ENCODE peak calls at places on chromosomes 3 and 15, in eight cellular contexts. D, V, L, G, P, A, M and Q are unnamed samples.

GRCh38 chr15:78810003-78810376 is 1.3 kb downstream of the ADAMTS7 start:
- DNase-seq in D (no peak), V (no peak), L (no peak), G (no peak), P (no peak), A (no peak), M (no peak), Q (no peak)

GRCh38 chr3:55804170-55805095 is 317.3 kb upstream of the WNT5A start:
- DNase-seq in D (no peak), V (no peak), L (no peak), G (peak), P (no peak), A (no peak), M (no peak), Q (no peak)

GRCh38 chr3:157240413-157240812 is 80.5 kb upstream of the CCNL1 start:
- DNase-seq in D (no peak), V (peak), L (no peak), G (no peak), P (no peak), A (no peak), M (no peak), Q (no peak)

GRCh38 chr3:107235193-107235922 is 141.9 kb upstream of the CCDC54 start:
- DNase-seq in D (peak), V (peak), L (no peak), G (no peak), P (peak), A (no peak), M (no peak), Q (no peak)

GRCh38 chr15:69478259-69478687 is 25.7 kb downstream of the RPLP1 start:
- DNase-seq in D (peak), V (peak), L (no peak), G (peak), P (peak), A (peak), M (peak), Q (peak)

GRCh38 chr3:150497956-150498355 is 48.3 kb downstream of the SERP1 start:
- DNase-seq in D (no peak), V (peak), L (no peak), G (peak), P (no peak), A (no peak), M (no peak), Q (no peak)

GRCh38 chr3:128681277-128681829 is 30.7 kb upstream of the RPN1 start:
- DNase-seq in D (peak), V (peak), L (no peak), G (peak), P (peak), A (no peak), M (no peak), Q (no peak)

GRCh38 chr3:128787256-128788253 is 61.6 kb downstream of the RAB7A start:
- DNase-seq in D (no peak), V (peak), L (no peak), G (peak), P (no peak), A (peak), M (no peak), Q (peak)

GRCh38 chr3:47949979-47950378 is 66.2 kb downstream of the MAP4 start:
- DNase-seq in D (no peak), V (no peak), L (no peak), G (no peak), P (no peak), A (no peak), M (no peak), Q (no peak)

GRCh38 chr3:195896361-195897080 is 11.8 kb downstream of the TNK2 start:
- DNase-seq in D (peak), V (peak), L (peak), G (peak), P (peak), A (no peak), M (no peak), Q (no peak)

GRCh38 chr3:111744611-111745010 is 114.5 kb upstream of the PHLDB2 start:
- DNase-seq in D (no peak), V (no peak), L (no peak), G (no peak), P (no peak), A (no peak), M (no peak), Q (no peak)

GRCh38 chr15:25691544-25692430 is 171.3 kb downstream of the ATP10A start:
- DNase-seq in D (no peak), V (peak), L (no peak), G (no peak), P (no peak), A (no peak), M (no peak), Q (peak)

GRCh38 chr15:73996939-73997338 is 2.4 kb downstream of the PML start:
- DNase-seq in D (no peak), V (peak), L (no peak), G (no peak), P (peak), A (peak), M (no peak), Q (peak)

GRCh38 chr15:77409259-77410156 is 10.4 kb downstream of the PEAK1 start:
- DNase-seq in D (no peak), V (peak), L (no peak), G (no peak), P (peak), A (peak), M (no peak), Q (peak)

GRCh38 chr3:42376397-42376798 is 34.0 kb downstream of the LYZL4 start:
- DNase-seq in D (peak), V (peak), L (peak), G (peak), P (no peak), A (no peak), M (no peak), Q (peak)

GRCh38 chr15:64740361-64741170 is 34.8 kb downstream of the RBPMS2 start:
- DNase-seq in D (peak), V (peak), L (no peak), G (peak), P (no peak), A (no peak), M (no peak), Q (peak)

GRCh38 chr3:120163023-120163422 is 68.8 kb upstream of the GSK3B start:
- DNase-seq in D (no peak), V (no peak), L (no peak), G (no peak), P (no peak), A (no peak), M (no peak), Q (no peak)

GRCh38 chr3:124887177-124887995 is at the start of gene ITGB5:
- DNase-seq in D (peak), V (peak), L (peak), G (peak), P (peak), A (peak), M (peak), Q (peak)

GRCh38 chr3:16203031-16203430 is 28.6 kb downstream of the GALNT15 start:
- DNase-seq in D (no peak), V (no peak), L (no peak), G (peak), P (no peak), A (no peak), M (no peak), Q (no peak)

GRCh38 chr3:10286596-10287295 is 6.0 kb downstream of the GHRL start:
- DNase-seq in D (peak), V (peak), L (no peak), G (peak), P (peak), A (peak), M (no peak), Q (no peak)

GRCh38 chr3:127691494-127691893 is 18.7 kb downstream of the ABTB1 start:
- DNase-seq in D (no peak), V (no peak), L (no peak), G (no peak), P (no peak), A (no peak), M (no peak), Q (no peak)

GRCh38 chr3:27610800-27611199 is 111.3 kb downstream of the EOMES start:
- DNase-seq in D (no peak), V (peak), L (no peak), G (no peak), P (no peak), A (no peak), M (no peak), Q (no peak)

GRCh38 chr15:99414755-99415731 is 150.7 kb upstream of the MEF2A start:
- DNase-seq in D (no peak), V (no peak), L (no peak), G (peak), P (no peak), A (no peak), M (peak), Q (no peak)

GRCh38 chr3:179428876-179429548 is 22.3 kb downstream of the GNB4 start:
- DNase-seq in D (no peak), V (no peak), L (no peak), G (no peak), P (no peak), A (no peak), M (no peak), Q (no peak)

GRCh38 chr3:163058190-163058854 is 1561.7 kb downstream of the OTOL1 start:
- DNase-seq in D (no peak), V (peak), L (no peak), G (peak), P (no peak), A (no peak), M (no peak), Q (no peak)

GRCh38 chr15:85582076-85582718 is 201.8 kb downstream of the AKAP13 start:
- DNase-seq in D (no peak), V (peak), L (no peak), G (peak), P (no peak), A (peak), M (no peak), Q (no peak)

GRCh38 chr3:115989927-115990326 is 366.6 kb downstream of the GAP43 start:
- DNase-seq in D (no peak), V (no peak), L (no peak), G (peak), P (no peak), A (no peak), M (no peak), Q (no peak)

GRCh38 chr3:67362686-67363085 is 291.7 kb downstream of the SUCLG2 start:
- DNase-seq in D (no peak), V (no peak), L (no peak), G (peak), P (no peak), A (no peak), M (no peak), Q (no peak)

GRCh38 chr3:159987291-159987711 is 1.3 kb upstream of the IL12A start:
- DNase-seq in D (peak), V (peak), L (no peak), G (peak), P (no peak), A (no peak), M (no peak), Q (peak)

GRCh38 chr3:114608293-114608692 is 314.5 kb downstream of the TIGIT start:
- DNase-seq in D (no peak), V (peak), L (no peak), G (peak), P (no peak), A (no peak), M (no peak), Q (no peak)

GRCh38 chr3:102105113-102105642 is 255.9 kb downstream of the NFKBIZ start:
- DNase-seq in D (peak), V (no peak), L (no peak), G (no peak), P (no peak), A (no peak), M (no peak), Q (no peak)